ENCODE peak calls at places on chromosome 3, in nine cellular contexts. One of them, this sample, is unnamed.
A peak's percentile ranks its signal among the peaks of the same experiment; 100 is the strongest.

GRCh38 chr3:4754180-4755086 is 224.8 kb upstream of the BHLHE40 start:
- DNase-seq in heart right ventricle: no peak
- DNase-seq in left ventricle myocardium inferior: no peak
- DNase-seq in neural progenitor cell: no peak
- DNase-seq in kidney epithelial cell: no peak
- DNase-seq in uterus: no peak
- DNase-seq in right atrium auricular region: no peak
- DNase-seq in ascending aorta: no peak
- DNase-seq in bronchial epithelial cell: no peak
- DNase-seq in this sample: no peak

GRCh38 chr3:46851364-46852328 is 11.6 kb downstream of the MYL3 start:
- DNase-seq in heart right ventricle: no peak
- DNase-seq in left ventricle myocardium inferior: no peak
- DNase-seq in neural progenitor cell: no peak
- DNase-seq in kidney epithelial cell: no peak
- DNase-seq in uterus: peak; percentile 9
- DNase-seq in right atrium auricular region: peak; percentile 57
- DNase-seq in ascending aorta: peak; percentile 56
- DNase-seq in bronchial epithelial cell: no peak
- DNase-seq in this sample: no peak

GRCh38 chr3:55169161-55169560 is 241.3 kb upstream of the LRTM1 start:
- DNase-seq in heart right ventricle: no peak
- DNase-seq in left ventricle myocardium inferior: no peak
- DNase-seq in neural progenitor cell: no peak
- DNase-seq in kidney epithelial cell: no peak
- DNase-seq in uterus: no peak
- DNase-seq in right atrium auricular region: no peak
- DNase-seq in ascending aorta: no peak
- DNase-seq in bronchial epithelial cell: no peak
- DNase-seq in this sample: no peak

GRCh38 chr3:186806173-186807055 is at the start of gene RFC4:
- DNase-seq in heart right ventricle: peak; percentile 86
- DNase-seq in left ventricle myocardium inferior: peak; percentile 88
- DNase-seq in neural progenitor cell: peak; percentile 88
- DNase-seq in kidney epithelial cell: no peak
- DNase-seq in uterus: peak; percentile 85
- DNase-seq in right atrium auricular region: peak; percentile 87
- DNase-seq in ascending aorta: peak; percentile 92
- DNase-seq in bronchial epithelial cell: peak; percentile 63
- DNase-seq in this sample: no peak

GRCh38 chr3:171660126-171660661 is 150.1 kb downstream of the PLD1 start:
- DNase-seq in heart right ventricle: no peak
- DNase-seq in left ventricle myocardium inferior: no peak
- DNase-seq in neural progenitor cell: no peak
- DNase-seq in kidney epithelial cell: no peak
- DNase-seq in uterus: no peak
- DNase-seq in right atrium auricular region: no peak
- DNase-seq in ascending aorta: no peak
- DNase-seq in bronchial epithelial cell: no peak
- DNase-seq in this sample: no peak

GRCh38 chr3:193510154-193510553 is 44.5 kb downstream of the ATP13A4 start:
- DNase-seq in heart right ventricle: no peak
- DNase-seq in left ventricle myocardium inferior: no peak
- DNase-seq in neural progenitor cell: no peak
- DNase-seq in kidney epithelial cell: no peak
- DNase-seq in uterus: no peak
- DNase-seq in right atrium auricular region: no peak
- DNase-seq in ascending aorta: no peak
- DNase-seq in bronchial epithelial cell: no peak
- DNase-seq in this sample: no peak

GRCh38 chr3:129195731-129196256 is 12.1 kb upstream of the CNBP start:
- DNase-seq in heart right ventricle: no peak
- DNase-seq in left ventricle myocardium inferior: peak; percentile 32
- DNase-seq in neural progenitor cell: no peak
- DNase-seq in kidney epithelial cell: peak; percentile 73
- DNase-seq in uterus: peak; percentile 76
- DNase-seq in right atrium auricular region: peak; percentile 88
- DNase-seq in ascending aorta: peak; percentile 90
- DNase-seq in bronchial epithelial cell: peak; percentile 90
- DNase-seq in this sample: peak; percentile 61

GRCh38 chr3:126903521-126903920 is 79.4 kb upstream of the PLXNA1 start:
- DNase-seq in heart right ventricle: no peak
- DNase-seq in left ventricle myocardium inferior: no peak
- DNase-seq in neural progenitor cell: no peak
- DNase-seq in kidney epithelial cell: no peak
- DNase-seq in uterus: no peak
- DNase-seq in right atrium auricular region: no peak
- DNase-seq in ascending aorta: no peak
- DNase-seq in bronchial epithelial cell: no peak
- DNase-seq in this sample: no peak

GRCh38 chr3:100535610-100535943 is 43.2 kb downstream of the TMEM45A start:
- DNase-seq in heart right ventricle: no peak
- DNase-seq in left ventricle myocardium inferior: no peak
- DNase-seq in neural progenitor cell: no peak
- DNase-seq in kidney epithelial cell: no peak
- DNase-seq in uterus: no peak
- DNase-seq in right atrium auricular region: no peak
- DNase-seq in ascending aorta: no peak
- DNase-seq in bronchial epithelial cell: no peak
- DNase-seq in this sample: no peak

GRCh38 chr3:158748237-158748828 is 16.1 kb upstream of the RARRES1 start:
- DNase-seq in heart right ventricle: peak; percentile 40
- DNase-seq in left ventricle myocardium inferior: peak; percentile 33
- DNase-seq in neural progenitor cell: no peak
- DNase-seq in kidney epithelial cell: no peak
- DNase-seq in uterus: no peak
- DNase-seq in right atrium auricular region: no peak
- DNase-seq in ascending aorta: peak; percentile 76
- DNase-seq in bronchial epithelial cell: no peak
- DNase-seq in this sample: no peak

GRCh38 chr3:77041156-77041696 is 1.3 kb downstream of the ROBO2 start:
- DNase-seq in heart right ventricle: no peak
- DNase-seq in left ventricle myocardium inferior: no peak
- DNase-seq in neural progenitor cell: peak; percentile 9
- DNase-seq in kidney epithelial cell: no peak
- DNase-seq in uterus: no peak
- DNase-seq in right atrium auricular region: no peak
- DNase-seq in ascending aorta: no peak
- DNase-seq in bronchial epithelial cell: no peak
- DNase-seq in this sample: no peak
- H3K4me3 ChIP-seq in heart right ventricle: no peak overlapping the region
- H3K4me3 ChIP-seq in left ventricle myocardium inferior: peak overlapping the region; percentile 67
- H3K4me3 ChIP-seq in neural progenitor cell: peak overlapping the region; percentile 76
- H3K4me3 ChIP-seq in kidney epithelial cell: no peak overlapping the region
- H3K4me3 ChIP-seq in uterus: no peak overlapping the region
- H3K4me3 ChIP-seq in right atrium auricular region: no peak overlapping the region
- H3K4me3 ChIP-seq in ascending aorta: peak overlapping the region; percentile 82
- H3K4me3 ChIP-seq in bronchial epithelial cell: no peak overlapping the region
- H3K4me3 ChIP-seq in this sample: no peak overlapping the region

GRCh38 chr3:112814256-112814655 is 32.4 kb downstream of the CD200R1L start:
- DNase-seq in heart right ventricle: no peak
- DNase-seq in left ventricle myocardium inferior: no peak
- DNase-seq in neural progenitor cell: peak; percentile 34
- DNase-seq in kidney epithelial cell: no peak
- DNase-seq in uterus: peak; percentile 25
- DNase-seq in right atrium auricular region: no peak
- DNase-seq in ascending aorta: no peak
- DNase-seq in bronchial epithelial cell: peak; percentile 74
- DNase-seq in this sample: peak; percentile 33
- TF ChIP-seq CTCF in heart right ventricle: peak; percentile 60
- TF ChIP-seq CTCF in left ventricle myocardium inferior: peak; percentile 50
- TF ChIP-seq CTCF in neural progenitor cell: peak; percentile 44
- TF ChIP-seq CTCF in kidney epithelial cell: peak; percentile 34
- TF ChIP-seq CTCF in uterus: peak; percentile 73
- TF ChIP-seq CTCF in right atrium auricular region: peak; percentile 57
- TF ChIP-seq CTCF in ascending aorta: no peak
- TF ChIP-seq CTCF in bronchial epithelial cell: peak; percentile 44
- TF ChIP-seq CTCF in this sample: peak; percentile 63

GRCh38 chr3:42498791-42499477 is 3.5 kb upstream of the VIPR1 start:
- DNase-seq in heart right ventricle: no peak
- DNase-seq in left ventricle myocardium inferior: no peak
- DNase-seq in neural progenitor cell: no peak
- DNase-seq in kidney epithelial cell: no peak
- DNase-seq in uterus: peak; percentile 3
- DNase-seq in right atrium auricular region: peak; percentile 44
- DNase-seq in ascending aorta: peak; percentile 61
- DNase-seq in bronchial epithelial cell: no peak
- DNase-seq in this sample: no peak

GRCh38 chr3:42498034-42498433 is 4.4 kb upstream of the VIPR1 start:
- DNase-seq in heart right ventricle: no peak
- DNase-seq in left ventricle myocardium inferior: no peak
- DNase-seq in neural progenitor cell: no peak
- DNase-seq in kidney epithelial cell: no peak
- DNase-seq in uterus: no peak
- DNase-seq in right atrium auricular region: peak; percentile 38
- DNase-seq in ascending aorta: peak; percentile 19
- DNase-seq in bronchial epithelial cell: no peak
- DNase-seq in this sample: no peak

GRCh38 chr3:42495393-42495792 is 7.0 kb upstream of the VIPR1 start:
- DNase-seq in heart right ventricle: no peak
- DNase-seq in left ventricle myocardium inferior: no peak
- DNase-seq in neural progenitor cell: no peak
- DNase-seq in kidney epithelial cell: no peak
- DNase-seq in uterus: no peak
- DNase-seq in right atrium auricular region: no peak
- DNase-seq in ascending aorta: peak; percentile 19
- DNase-seq in bronchial epithelial cell: no peak
- DNase-seq in this sample: no peak

GRCh38 chr3:42499478-42499871 is 3.0 kb upstream of the VIPR1 start:
- DNase-seq in heart right ventricle: no peak
- DNase-seq in left ventricle myocardium inferior: no peak
- DNase-seq in neural progenitor cell: no peak
- DNase-seq in kidney epithelial cell: no peak
- DNase-seq in uterus: peak; percentile 3
- DNase-seq in right atrium auricular region: peak; percentile 34
- DNase-seq in ascending aorta: peak; percentile 44
- DNase-seq in bronchial epithelial cell: no peak
- DNase-seq in this sample: no peak

DNA sequence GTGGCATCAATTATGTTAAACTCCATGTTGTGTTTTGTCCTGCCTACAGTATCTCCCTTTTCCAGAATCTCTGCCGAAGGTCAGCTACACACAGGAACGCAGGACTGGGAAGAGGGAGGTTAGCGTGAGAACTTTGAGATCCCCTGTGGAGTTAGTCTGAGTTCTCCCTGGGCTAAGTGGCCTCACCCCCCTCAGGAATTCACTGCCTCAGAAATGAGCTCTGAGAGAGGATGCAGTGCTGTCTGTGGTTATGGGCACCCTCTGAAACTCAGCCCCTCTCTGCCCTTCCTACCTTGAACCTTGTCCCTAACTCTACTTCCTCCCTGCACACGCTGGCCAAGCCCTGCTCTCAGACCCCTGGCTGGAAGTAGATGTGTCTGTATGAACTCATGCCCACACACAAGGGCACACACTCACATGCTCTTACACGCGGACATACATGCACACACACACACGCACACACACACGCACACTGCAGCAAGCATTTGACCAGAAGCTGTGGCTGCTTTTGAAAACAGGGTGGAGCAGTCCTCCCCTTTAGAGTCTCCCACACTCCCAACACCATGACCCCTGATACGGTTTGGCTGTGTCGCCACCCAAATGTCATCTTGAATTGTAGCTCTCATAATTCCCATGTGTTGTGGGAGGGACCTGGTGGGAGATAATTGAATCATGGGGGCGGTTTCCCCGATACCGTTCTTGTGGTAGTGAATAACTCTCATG is 5.3 kb upstream of the VIPR1 start:
- DNase-seq in heart right ventricle: no peak
- DNase-seq in left ventricle myocardium inferior: no peak
- DNase-seq in neural progenitor cell: peak; percentile 79
- DNase-seq in kidney epithelial cell: no peak
- DNase-seq in uterus: peak; percentile 1
- DNase-seq in right atrium auricular region: peak; percentile 36
- DNase-seq in ascending aorta: peak; percentile 55
- DNase-seq in bronchial epithelial cell: no peak
- DNase-seq in this sample: no peak
- H3K4me3 ChIP-seq in heart right ventricle: no peak overlapping the region
- H3K4me3 ChIP-seq in left ventricle myocardium inferior: no peak overlapping the region
- H3K4me3 ChIP-seq in neural progenitor cell: no peak overlapping the region
- H3K4me3 ChIP-seq in kidney epithelial cell: no peak overlapping the region
- H3K4me3 ChIP-seq in uterus: no peak overlapping the region
- H3K4me3 ChIP-seq in right atrium auricular region: no peak overlapping the region
- H3K4me3 ChIP-seq in ascending aorta: no peak overlapping the region
- H3K4me3 ChIP-seq in bronchial epithelial cell: no peak overlapping the region
- H3K4me3 ChIP-seq in this sample: no peak overlapping the region

DNA sequence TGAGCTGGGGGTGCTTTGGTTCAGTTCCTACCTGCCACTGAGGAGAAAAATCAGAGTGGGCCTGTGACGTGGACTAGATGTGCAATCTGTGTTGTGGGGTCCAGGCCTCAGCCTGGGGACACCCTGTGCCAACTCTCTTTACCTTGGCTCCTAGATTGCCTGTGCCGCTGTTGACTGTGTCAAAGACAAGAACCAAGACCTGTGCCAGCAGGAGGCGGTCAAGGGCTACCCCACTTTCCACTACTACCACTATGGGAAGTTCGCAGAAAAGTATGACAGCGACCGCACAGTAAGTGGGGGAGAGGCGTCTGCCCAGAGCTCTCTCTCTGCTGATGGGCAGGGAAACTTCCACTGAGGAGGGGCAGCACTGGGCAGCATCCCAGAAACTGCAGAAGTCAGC is 40.6 kb upstream of the SEC22A start:
- DNase-seq in heart right ventricle: no peak
- DNase-seq in left ventricle myocardium inferior: no peak
- DNase-seq in neural progenitor cell: peak; percentile 16
- DNase-seq in kidney epithelial cell: no peak
- DNase-seq in uterus: no peak
- DNase-seq in right atrium auricular region: no peak
- DNase-seq in ascending aorta: no peak
- DNase-seq in bronchial epithelial cell: no peak
- DNase-seq in this sample: no peak
- TF ChIP-seq CTCF in heart right ventricle: no peak
- TF ChIP-seq CTCF in left ventricle myocardium inferior: no peak
- TF ChIP-seq CTCF in neural progenitor cell: peak; percentile 36
- TF ChIP-seq CTCF in kidney epithelial cell: no peak
- TF ChIP-seq CTCF in uterus: no peak
- TF ChIP-seq CTCF in right atrium auricular region: no peak
- TF ChIP-seq CTCF in ascending aorta: no peak
- TF ChIP-seq CTCF in bronchial epithelial cell: peak; percentile 1
- TF ChIP-seq CTCF in this sample: peak; percentile 23

This sample was measured in epithelial cell of proximal tubule.